ENCODE peak calls at places on chromosomes 6 and 20, in ten cellular contexts. D, T, F, U, G, S, J, X, H and I are unnamed samples.

GRCh38 chr6:4164043-4164442 is 28.7 kb upstream of the ECI2 start:
- DNase-seq in S (no peak), G (no peak), X (no peak), D (no peak), J (no peak), H (no peak), T (no peak), F (no peak), U (no peak), I (no peak)

GRCh38 chr6:148164645-148165044 is 178.0 kb upstream of the SASH1 start:
- DNase-seq in G (no peak), H (no peak), X (no peak), J (no peak), D (no peak), U (no peak), F (no peak), T (no peak), S (no peak), I (no peak)

GRCh38 chr6:3019065-3019464 is 19.4 kb downstream of the NQO2 start:
- DNase-seq in D (no peak), G (no peak), U (no peak), S (no peak), J (no peak), H (no peak), X (no peak), F (no peak), T (no peak), I (no peak)

GRCh38 chr6:125585470-125585869 is 164.0 kb upstream of the HEY2 start:
- DNase-seq in D (no peak), H (no peak), X (no peak), G (no peak), T (no peak), U (no peak), F (no peak), J (no peak), S (no peak), I (no peak)

GRCh38 chr6:90219168-90219985 is 77.3 kb downstream of the BACH2 start:
- DNase-seq in H (peak), U (no peak), S (peak), G (no peak), D (peak), F (no peak), J (no peak), T (no peak), X (no peak), I (no peak)

GRCh38 chr6:40438556-40438955 is 148.6 kb downstream of the LRFN2 start:
- DNase-seq in S (no peak), J (no peak), D (no peak), T (no peak), G (no peak), F (no peak), X (no peak), U (no peak), H (no peak), I (no peak)

GRCh38 chr20:14062786-14063185 is 67.5 kb downstream of the MACROD2 start:
- DNase-seq in T (no peak), H (no peak), J (no peak), U (no peak), D (no peak), F (no peak), X (no peak), S (no peak), G (no peak), I (no peak)

GRCh38 chr20:4973330-4974097 is 27.8 kb downstream of the SLC23A2 start:
- DNase-seq in D (no peak), T (no peak), J (peak), X (peak), U (peak), G (peak), S (no peak), F (peak), H (no peak), I (no peak)

GRCh38 chr20:37362821-37363220 is 16.9 kb downstream of the SRC start:
- DNase-seq in U (no peak), D (no peak), F (no peak), S (no peak), H (no peak), X (peak), J (no peak), T (no peak), G (no peak), I (no peak)

GRCh38 chr6:34205466-34205865 is 31.2 kb upstream of the HMGA1 start:
- DNase-seq in T (no peak), U (no peak), X (no peak), H (no peak), J (no peak), S (no peak), F (no peak), G (no peak), D (no peak), I (no peak)